ENCODE peak calls at places on chromosome 11, in ten cellular contexts. N is neural progenitor cell, C is PC-3, V is stomach, W is heart right ventricle, J is upper lobe of right lung, E is tibial artery, Q is A549, B is right lobe of liver, Y is lung. Z is an unnamed sample.

GRCh38 chr11:93432247-93432646 is 101.7 kb downstream of the DEUP1 start:
- DNase-seq in N (no peak), C (no peak), V (no peak), W (no peak), J (no peak), E (no peak), Q (no peak), B (no peak), Y (no peak), Z (no peak)

GRCh38 chr11:126512741-126513715 is 157.5 kb downstream of the ST3GAL4 start:
- DNase-seq in N (no peak), C (no peak), V (no peak), W (no peak), J (peak; percentile 40), E (no peak), Q (no peak), B (no peak), Y (no peak), Z (no peak)

GRCh38 chr11:63896071-63896470 is 20.9 kb downstream of the RCOR2 start:
- DNase-seq in N (no peak), C (no peak), V (peak; percentile 85), W (no peak), J (no peak), E (no peak), Q (no peak), B (no peak), Y (peak; percentile 72), Z (peak; percentile 78)

GRCh38 chr11:97290444-97291041 is 900.7 kb downstream of the JRKL start:
- DNase-seq in N (no peak), C (no peak), V (no peak), W (no peak), J (no peak), E (no peak), Q (no peak), B (no peak), Y (no peak), Z (no peak)

GRCh38 chr11:81007046-81007445 is 1566.2 kb upstream of the TENM4 start:
- DNase-seq in N (no peak), C (peak; percentile 63), V (no peak), W (no peak), J (no peak), E (no peak), Q (no peak), B (no peak), Y (no peak), Z (no peak)

GRCh38 chr11:27440090-27440489 is 32.5 kb downstream of the LGR4 start:
- DNase-seq in N (no peak), C (no peak), V (no peak), W (no peak), J (no peak), E (no peak), Q (no peak), B (no peak), Y (no peak), Z (no peak)

GRCh38 chr11:111785886-111786412 is 19.8 kb upstream of the PPP2R1B start:
- DNase-seq in N (no peak), C (no peak), V (no peak), W (no peak), J (no peak), E (no peak), Q (no peak), B (no peak), Y (no peak), Z (no peak)

GRCh38 chr11:68314203-68314885 is 2.0 kb downstream of the LRP5 start:
- DNase-seq in N (no peak), C (no peak), V (no peak), W (no peak), J (no peak), E (no peak), Q (peak; percentile 52), B (no peak), Y (no peak), Z (no peak)

GRCh38 chr11:118263109-118263508 is 988 bp downstream of the MPZL2 start:
- DNase-seq in N (no peak), C (no peak), V (no peak), W (no peak), J (no peak), E (no peak), Q (no peak), B (no peak), Y (no peak), Z (no peak)

GRCh38 chr11:118265954-118266353 is 1.9 kb upstream of the MPZL2 start:
- DNase-seq in N (no peak), C (peak; percentile 31), V (peak; percentile 87), W (peak; percentile 18), J (peak; percentile 89), E (peak; percentile 38), Q (no peak), B (no peak), Y (peak; percentile 90), Z (peak; percentile 84)

GRCh38 chr11:118267486-118267885 is 3.4 kb upstream of the MPZL2 start:
- DNase-seq in N (no peak), C (no peak), V (no peak), W (no peak), J (no peak), E (no peak), Q (no peak), B (no peak), Y (no peak), Z (no peak)

GRCh38 chr11:118263694-118264567 is at the start of gene MPZL2:
- DNase-seq in N (peak; percentile 63), C (peak; percentile 95), V (peak; percentile 85), W (no peak), J (peak; percentile 83), E (peak; percentile 26), Q (no peak), B (peak; percentile 77), Y (peak; percentile 85), Z (peak; percentile 82)

GRCh38 chr11:118264568-118265470 is 722 bp upstream of the MPZL2 start:
- DNase-seq in N (peak; percentile 9), C (no peak), V (no peak), W (no peak), J (no peak), E (no peak), Q (no peak), B (no peak), Y (no peak), Z (no peak)
- H3K4me3 ChIP-seq in N (peak overlapping the region; percentile 22), C (peak overlapping the region; percentile 82), V (peak overlapping the region; percentile 42), W (peak overlapping the region; percentile 50), J (peak overlapping the region; percentile 57), E (peak overlapping the region; percentile 45), Q (no peak overlapping the region), B (peak overlapping the region; percentile 62), Y (peak overlapping the region; percentile 13), Z (no peak overlapping the region)

GRCh38 chr11:74138572-74138971 is 32.2 kb downstream of the C2CD3 start:
- DNase-seq in N (no peak), C (peak; percentile 100), V (no peak), W (no peak), J (no peak), E (no peak), Q (peak; percentile 97), B (no peak), Y (peak; percentile 35), Z (peak; percentile 36)

GRCh38 chr11:74134661-74135515 is 35.9 kb downstream of the C2CD3 start:
- DNase-seq in N (no peak), C (no peak), V (no peak), W (no peak), J (no peak), E (no peak), Q (peak; percentile 77), B (no peak), Y (no peak), Z (no peak)

GRCh38 chr11:74139151-74139918 is 31.5 kb downstream of the C2CD3 start:
- DNase-seq in N (no peak), C (no peak), V (no peak), W (no peak), J (no peak), E (no peak), Q (peak; percentile 14), B (no peak), Y (no peak), Z (no peak)

GRCh38 chr11:74135516-74135840 is 35.3 kb downstream of the C2CD3 start:
- DNase-seq in N (no peak), C (no peak), V (no peak), W (no peak), J (no peak), E (no peak), Q (no peak), B (no peak), Y (no peak), Z (no peak)

DNA sequence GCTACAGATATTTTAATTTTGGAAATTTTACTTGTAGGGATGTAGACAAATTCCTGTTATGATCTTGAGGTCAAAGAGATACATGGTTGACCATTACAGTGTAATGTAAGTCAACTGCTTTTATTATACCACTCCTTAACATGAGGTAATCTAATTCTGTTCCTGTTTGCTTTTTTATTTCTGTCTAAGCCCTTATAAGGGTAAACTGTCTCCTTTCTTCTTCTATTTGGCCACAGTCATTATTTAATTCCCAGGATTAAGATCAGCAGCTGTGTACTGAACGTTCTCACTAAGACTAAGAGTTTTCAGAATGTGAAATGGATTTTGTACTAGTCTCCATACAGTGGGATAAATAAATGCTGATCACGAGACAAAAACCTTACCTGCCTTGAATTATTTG is 32.8 kb downstream of the C2CD3 start:
- DNase-seq in N (no peak), C (peak; percentile 51), V (no peak), W (no peak), J (no peak), E (no peak), Q (peak; percentile 68), B (no peak), Y (no peak), Z (no peak)
- H3K4me1 ChIP-seq in N (no peaks in the 10 kb centered on the region), C (peaks cover 65% of the 10 kb centered on the region), V (peaks cover 35% of the 10 kb centered on the region), W (peaks cover 25% of the 10 kb centered on the region), J (no peaks in the 10 kb centered on the region), E (no peaks in the 10 kb centered on the region), Q (peaks cover 96% of the 10 kb centered on the region), B (no peaks in the 10 kb centered on the region), Y (no peaks in the 10 kb centered on the region), Z (peaks cover 19% of the 10 kb centered on the region)

DNA sequence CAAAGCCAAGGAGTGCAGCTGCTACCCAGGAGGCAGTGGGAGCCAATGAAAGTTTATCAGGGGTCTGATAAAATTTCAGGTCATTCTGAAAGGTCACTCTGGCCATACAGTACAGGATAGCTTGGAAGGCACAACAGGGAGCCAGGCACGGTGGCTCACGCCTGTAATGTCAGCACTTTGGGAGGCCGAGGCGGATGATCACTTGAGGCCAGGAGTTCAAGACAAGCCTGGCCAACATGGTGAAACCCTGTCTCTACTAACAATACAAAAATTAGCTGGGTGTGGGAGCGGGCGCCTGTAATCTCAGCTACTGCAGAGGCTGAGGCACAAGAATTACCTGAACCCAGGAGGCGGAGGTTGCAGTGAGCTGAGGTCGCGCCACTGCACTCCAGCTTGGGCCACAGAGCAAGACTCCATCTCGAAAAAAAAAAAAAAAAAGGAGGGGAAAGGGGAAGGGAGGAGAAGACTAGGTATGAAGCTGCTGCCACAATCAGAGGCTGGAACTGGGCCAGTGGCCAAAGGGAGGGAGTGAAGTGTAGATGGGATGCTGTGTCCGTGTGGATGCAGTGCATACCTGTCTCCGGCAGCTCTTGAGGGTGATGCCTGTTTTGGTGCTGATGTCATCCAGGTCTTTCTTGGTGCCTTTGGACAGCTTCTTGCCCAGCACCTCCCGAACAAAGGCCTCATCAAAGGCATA is 1.1 kb downstream of the FIBP start:
- DNase-seq in N (no peak), C (peak; percentile 44), V (no peak), W (no peak), J (peak; percentile 65), E (no peak), Q (no peak), B (no peak), Y (no peak), Z (peak; percentile 45)
- H3K4me3 ChIP-seq in N (peak overlapping the region; percentile 66), C (peak overlapping the region; percentile 72), V (peak overlapping the region; percentile 80), W (peak overlapping the region; percentile 96), J (peak overlapping the region; percentile 91), E (peak overlapping the region; percentile 83), Q (peak overlapping the region; percentile 72), B (peak overlapping the region; percentile 80), Y (no peak overlapping the region), Z (no peak overlapping the region)

DNA sequence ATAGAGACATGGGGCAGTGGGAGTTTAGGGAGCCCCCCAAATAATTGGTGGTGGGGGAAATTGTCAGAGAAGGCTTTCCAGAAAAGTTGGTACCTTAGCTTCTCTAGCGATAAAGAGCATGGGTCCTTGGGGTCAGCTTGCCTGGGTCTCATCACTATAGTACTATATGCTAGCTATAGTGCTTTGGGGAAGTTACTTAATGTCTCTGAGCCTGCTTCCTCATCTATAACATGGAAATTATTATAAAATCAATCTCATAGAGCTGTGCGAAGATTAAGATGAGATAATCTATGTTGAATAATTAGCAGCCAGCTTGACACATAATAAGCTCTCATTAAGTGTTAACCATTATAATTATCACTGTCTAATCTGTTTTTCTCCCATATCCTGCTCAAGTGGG is 41.2 kb downstream of the STIM1 start:
- DNase-seq in N (no peak), C (no peak), V (no peak), W (no peak), J (no peak), E (no peak), Q (no peak), B (no peak), Y (no peak), Z (no peak)
- H3K4me1 ChIP-seq in N (no peaks in the 10 kb centered on the region), C (peaks cover 10% of the 10 kb centered on the region), V (peaks cover 34% of the 10 kb centered on the region), W (peaks cover 17% of the 10 kb centered on the region), J (peaks cover 18% of the 10 kb centered on the region), E (no peaks in the 10 kb centered on the region), Q (peaks cover 24% of the 10 kb centered on the region), B (peaks cover 4% of the 10 kb centered on the region), Y (peaks cover 7% of the 10 kb centered on the region), Z (peaks cover 17% of the 10 kb centered on the region)

Z was measured in mucosa of descending colon.